ENCODE peak calls at places on chromosome 2, in ten cellular contexts. K is transverse colon; S is CD8-positive, alpha-beta T cell; L is kidney; U is fibroblast of lung; T is HepG2; B is DND-41; F is psoas muscle; Z is CD4-positive, CD25-positive, alpha-beta regulatory T cell; E is right atrium auricular region. V is an unnamed sample.

GRCh38 chr2:128640847-128641360 is 322.2 kb upstream of the HS6ST1 start:
- DNase-seq in K (no peak), S (no peak), L (peak; percentile 49), U (no peak), T (no peak), B (peak; percentile 2), F (no peak), Z (no peak), E (peak; percentile 43), V (no peak)

GRCh38 chr2:205477016-205477705 is 205.1 kb upstream of the NRP2 start:
- DNase-seq in K (no peak), S (no peak), L (no peak), U (peak; percentile 78), T (no peak), B (no peak), F (no peak), Z (no peak), E (no peak), V (no peak)

GRCh38 chr2:74576151-74576755 is 21.7 kb downstream of the DOK1 start:
- DNase-seq in K (no peak), S (no peak), L (no peak), U (peak; percentile 62), T (no peak), B (no peak), F (no peak), Z (no peak), E (no peak), V (no peak)

GRCh38 chr2:101330253-101330921 is 21.9 kb upstream of the RNF149 start:
- DNase-seq in K (peak; percentile 68), S (peak; percentile 45), L (peak; percentile 85), U (peak; percentile 62), T (peak; percentile 92), B (peak; percentile 59), F (peak; percentile 32), Z (peak; percentile 58), E (peak; percentile 73), V (peak; percentile 63)

GRCh38 chr2:152822669-152823068 is 104.2 kb downstream of the ARL6IP6 start:
- DNase-seq in K (no peak), S (no peak), L (no peak), U (no peak), T (no peak), B (no peak), F (no peak), Z (no peak), E (no peak), V (no peak)

GRCh38 chr2:2057125-2057721 is 273.9 kb downstream of the MYT1L start:
- DNase-seq in K (peak; percentile 16), S (peak; percentile 42), L (peak; percentile 84), U (peak; percentile 23), T (no peak), B (peak; percentile 79), F (peak; percentile 54), Z (peak; percentile 88), E (peak; percentile 79), V (peak; percentile 87)

GRCh38 chr2:8576525-8577157 is 105.2 kb upstream of the ID2 start:
- DNase-seq in K (peak; percentile 29), S (no peak), L (peak; percentile 70), U (no peak), T (no peak), B (no peak), F (no peak), Z (peak; percentile 56), E (peak; percentile 58), V (peak; percentile 51)

GRCh38 chr2:176178271-176178806 is 10.1 kb upstream of the HOXD1 start:
- DNase-seq in K (peak; percentile 64), S (no peak), L (peak; percentile 86), U (peak; percentile 91), T (no peak), B (no peak), F (no peak), Z (no peak), E (no peak), V (no peak)

GRCh38 chr2:66553370-66553769 is 118.4 kb downstream of the MEIS1 start:
- DNase-seq in K (no peak), S (no peak), L (no peak), U (no peak), T (no peak), B (no peak), F (peak; percentile 53), Z (no peak), E (no peak), V (peak; percentile 41)

GRCh38 chr2:150046211-150046610 is 441.3 kb downstream of the RND3 start:
- DNase-seq in K (no peak), S (no peak), L (no peak), U (peak; percentile 70), T (no peak), B (no peak), F (no peak), Z (no peak), E (no peak), V (no peak)

GRCh38 chr2:10141736-10142639 is 19.4 kb downstream of the RRM2 start:
- DNase-seq in K (peak; percentile 49), S (peak; percentile 28), L (no peak), U (no peak), T (no peak), B (peak; percentile 93), F (no peak), Z (peak; percentile 62), E (no peak), V (no peak)

GRCh38 chr2:37652199-37652640 is 19.2 kb downstream of the CDC42EP3 start:
- DNase-seq in K (no peak), S (no peak), L (no peak), U (peak; percentile 97), T (no peak), B (no peak), F (no peak), Z (no peak), E (no peak), V (no peak)

GRCh38 chr2:37647941-37648315 is 23.5 kb downstream of the CDC42EP3 start:
- DNase-seq in K (no peak), S (no peak), L (no peak), U (no peak), T (no peak), B (no peak), F (no peak), Z (no peak), E (no peak), V (no peak)

GRCh38 chr2:37648316-37649011 is 23.0 kb downstream of the CDC42EP3 start:
- DNase-seq in K (peak; percentile 62), S (peak; percentile 53), L (peak; percentile 83), U (no peak), T (no peak), B (no peak), F (peak; percentile 81), Z (peak; percentile 66), E (no peak), V (peak; percentile 54)

GRCh38 chr2:37650548-37651101 is 20.8 kb downstream of the CDC42EP3 start:
- DNase-seq in K (no peak), S (no peak), L (no peak), U (no peak), T (no peak), B (no peak), F (no peak), Z (no peak), E (no peak), V (no peak)

GRCh38 chr2:37649518-37649917 is 21.9 kb downstream of the CDC42EP3 start:
- DNase-seq in K (no peak), S (no peak), L (no peak), U (no peak), T (no peak), B (no peak), F (no peak), Z (no peak), E (no peak), V (no peak)
- H3K36me3 ChIP-seq in K (no peaks in the 10 kb centered on the region), S (peaks cover 10% of the 10 kb centered on the region), L (no peaks in the 10 kb centered on the region), U (peaks cover 17% of the 10 kb centered on the region), T (no peaks in the 10 kb centered on the region), B (no peaks in the 10 kb centered on the region), F (peaks cover 23% of the 10 kb centered on the region), Z (peaks cover 25% of the 10 kb centered on the region), E (peaks cover 35% of the 10 kb centered on the region), V (peaks cover 21% of the 10 kb centered on the region)

GRCh38 chr2:26454561-26455001 is 23.3 kb downstream of the OTOF start:
- DNase-seq in K (no peak), S (no peak), L (no peak), U (no peak), T (no peak), B (no peak), F (no peak), Z (no peak), E (no peak), V (no peak)
- H3K4me1 ChIP-seq in K (no peaks in the 10 kb centered on the region), S (no peaks in the 10 kb centered on the region), L (no peaks in the 10 kb centered on the region), U (no peaks in the 10 kb centered on the region), T (peaks cover 43% of the 10 kb centered on the region), B (no peaks in the 10 kb centered on the region), F (no peaks in the 10 kb centered on the region), Z (no peaks in the 10 kb centered on the region), E (no peaks in the 10 kb centered on the region), V (no peaks in the 10 kb centered on the region)

DNA sequence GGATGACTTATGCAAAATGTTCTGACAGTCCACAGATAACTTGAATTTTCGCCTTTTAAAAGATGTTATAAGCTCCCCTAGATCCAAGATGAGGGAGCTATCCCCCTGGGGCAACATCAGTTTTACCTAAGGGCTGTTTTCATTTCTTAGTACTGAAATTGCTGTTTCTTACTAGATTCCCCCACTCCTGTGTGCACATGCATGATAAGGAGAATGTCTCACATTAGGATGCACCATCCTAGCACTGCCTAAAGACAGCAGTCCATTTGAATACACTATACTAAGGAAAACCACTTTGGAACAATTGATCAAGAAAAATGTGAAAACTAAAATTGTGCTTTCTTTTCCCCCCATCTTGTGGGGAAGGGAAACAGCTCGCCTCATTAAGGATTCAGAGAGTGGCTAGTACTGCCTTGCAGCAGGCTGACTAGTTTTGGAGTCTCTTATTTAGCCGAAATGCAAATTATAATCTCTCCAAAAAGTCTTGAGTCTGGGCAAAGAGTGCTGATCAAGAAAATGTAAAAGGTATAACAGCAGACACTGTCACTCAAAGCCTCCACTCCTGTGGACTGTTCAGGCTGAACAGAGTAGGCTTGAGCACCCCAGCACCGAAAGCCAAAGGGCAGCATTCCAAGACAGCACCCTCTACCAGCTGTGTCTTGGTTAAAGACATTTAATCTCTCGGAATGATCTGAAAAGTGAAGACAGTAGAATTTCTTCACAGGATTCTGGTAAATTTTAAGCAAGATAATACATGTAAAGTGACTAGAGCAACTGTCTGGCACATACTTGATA is 65.0 kb downstream of the ZNF385B start:
- DNase-seq in K (no peak), S (no peak), L (no peak), U (no peak), T (no peak), B (no peak), F (no peak), Z (no peak), E (no peak), V (no peak)
- H3K9me3 ChIP-seq in K (no peaks in the 10 kb centered on the region), S (no peaks in the 10 kb centered on the region), L (no peaks in the 10 kb centered on the region), U (no peaks in the 10 kb centered on the region), T (no peaks in the 10 kb centered on the region), B (no peaks in the 10 kb centered on the region), F (no peaks in the 10 kb centered on the region), Z (no peaks in the 10 kb centered on the region), E (no peaks in the 10 kb centered on the region), V (no peaks in the 10 kb centered on the region)

DNA sequence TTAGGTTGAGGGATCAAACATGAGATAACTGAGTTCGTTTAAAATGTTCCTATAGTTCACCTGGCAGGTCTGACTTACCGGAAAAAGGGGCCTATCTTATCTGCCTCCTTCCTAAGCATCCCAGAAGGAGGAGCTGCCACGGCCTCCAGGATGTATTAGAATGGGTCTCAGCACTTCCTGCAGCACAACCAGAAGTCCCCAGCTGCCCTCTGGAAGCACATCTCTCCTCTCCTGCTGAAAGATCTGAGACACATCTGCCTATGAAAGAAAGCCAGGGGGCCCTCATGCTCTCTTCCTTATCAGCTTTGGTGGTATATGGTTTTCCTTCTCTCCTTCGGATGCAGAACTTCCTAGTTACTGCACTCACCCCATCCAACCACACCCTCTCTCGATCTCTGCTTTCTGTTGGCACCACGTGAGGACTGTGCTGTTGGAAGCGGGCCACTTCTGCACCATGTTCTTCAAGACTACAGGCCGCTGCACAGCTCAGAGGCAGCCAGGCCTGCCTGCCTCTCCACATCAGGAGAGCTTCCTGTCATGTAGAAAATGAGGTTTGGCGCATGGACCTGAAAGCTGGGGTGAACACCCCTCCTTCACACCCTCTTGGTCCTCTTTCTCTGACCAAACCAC is 6.5 kb downstream of the IGFBP5 start:
- DNase-seq in K (no peak), S (no peak), L (no peak), U (no peak), T (no peak), B (no peak), F (no peak), Z (no peak), E (no peak), V (peak; percentile 64)
- H3K36me3 ChIP-seq in K (no peaks in the 10 kb centered on the region), S (no peaks in the 10 kb centered on the region), L (peaks cover 15% of the 10 kb centered on the region), U (peaks cover 2% of the 10 kb centered on the region), T (no peaks in the 10 kb centered on the region), B (no peaks in the 10 kb centered on the region), F (peaks cover 30% of the 10 kb centered on the region), Z (no peaks in the 10 kb centered on the region), E (no peaks in the 10 kb centered on the region), V (peaks cover 40% of the 10 kb centered on the region)